ENCODE peak calls at places on chromosomes 2 and 18, in nine cellular contexts. C is body of pancreas, Q is gastrocnemius medialis, O is upper lobe of left lung, F is IMR-90, V is esophagus muscularis mucosa, Y is tibial nerve, U is A549, R is uterus. A is an unnamed sample.

GRCh38 chr2:159902722-159903121 is 104.7 kb upstream of the CD302 start:
- DNase-seq in Y (no peak), O (no peak), F (no peak), Q (no peak), C (no peak), U (no peak), R (no peak), V (no peak), A (peak)

GRCh38 chr2:31475692-31476091 is 61.1 kb upstream of the XDH start:
- DNase-seq in Q (no peak), R (no peak), O (no peak), Y (no peak), F (peak), C (no peak), V (no peak), U (no peak), A (no peak)

GRCh38 chr2:138180691-138181386 is 216.6 kb downstream of the HNMT start:
- DNase-seq in Y (no peak), R (no peak), V (no peak), U (no peak), F (no peak), C (no peak), Q (no peak), O (no peak), A (no peak)

GRCh38 chr2:8229546-8229986 is 452.3 kb upstream of the ID2 start:
- DNase-seq in V (peak), Y (peak), O (peak), Q (peak), F (peak), R (peak), U (peak), C (peak), A (peak)

GRCh38 chr2:119252186-119253113 is 28.8 kb downstream of the STEAP3 start:
- DNase-seq in O (no peak), V (no peak), U (peak), R (no peak), F (peak), Y (no peak), C (no peak), Q (peak), A (no peak)

GRCh38 chr2:219082332-219082958 is 21.7 kb upstream of the IHH start:
- DNase-seq in O (peak), U (no peak), V (no peak), R (no peak), F (no peak), Y (no peak), Q (no peak), C (peak), A (no peak)

GRCh38 chr18:75408554-75409506 is 18.7 kb downstream of the SMIM21 start:
- DNase-seq in C (peak), R (no peak), Q (no peak), F (peak), U (peak), Y (no peak), O (no peak), V (no peak), A (no peak)

GRCh38 chr2:8458461-8459459 is 223.1 kb upstream of the ID2 start:
- DNase-seq in U (no peak), Y (no peak), F (no peak), Q (no peak), O (no peak), C (no peak), R (no peak), V (no peak), A (no peak)

GRCh38 chr18:42113529-42114191 is 158.6 kb downstream of the PIK3C3 start:
- DNase-seq in U (no peak), V (no peak), C (no peak), Y (no peak), Q (no peak), F (peak), R (no peak), O (no peak), A (no peak)

GRCh38 chr2:178069551-178069950 is 3.0 kb downstream of the PDE11A start:
- DNase-seq in O (no peak), F (no peak), V (no peak), C (no peak), U (peak), R (no peak), Q (no peak), Y (no peak), A (no peak)

GRCh38 chr2:238024986-238025385 is 35.8 kb upstream of the SCLY start:
- DNase-seq in Q (no peak), C (no peak), O (no peak), V (no peak), R (no peak), Y (no peak), F (peak), U (no peak), A (peak)

GRCh38 chr2:136021406-136021805 is 36.0 kb upstream of the DARS1 start:
- DNase-seq in O (no peak), F (no peak), Q (no peak), Y (no peak), U (no peak), C (no peak), V (no peak), R (no peak), A (no peak)

GRCh38 chr2:174761837-174762236 is 2.4 kb downstream of the CHRNA1 start:
- DNase-seq in O (no peak), U (no peak), F (peak), Q (no peak), Y (no peak), C (no peak), R (no peak), V (no peak), A (no peak)

GRCh38 chr18:79173742-79174141 is 104.5 kb downstream of the ATP9B start:
- DNase-seq in V (no peak), U (no peak), F (no peak), O (no peak), R (no peak), C (no peak), Q (no peak), Y (no peak), A (no peak)

GRCh38 chr18:28511421-28511821 is 334.5 kb upstream of the CDH2 start:
- DNase-seq in U (no peak), V (no peak), O (no peak), R (no peak), Y (no peak), Q (no peak), C (no peak), F (peak), A (no peak)

GRCh38 chr2:39243469-39244123 is at the start of gene CDKL4:
- DNase-seq in Y (no peak), V (no peak), U (no peak), R (no peak), C (no peak), O (no peak), Q (no peak), F (no peak), A (no peak)

GRCh38 chr2:30235859-30236535 is 4.7 kb downstream of the LBH start:
- DNase-seq in Y (no peak), R (no peak), Q (no peak), U (no peak), V (no peak), F (no peak), C (no peak), O (no peak), A (no peak)

GRCh38 chr18:57559311-57559710 is 27.2 kb downstream of the FECH start:
- DNase-seq in C (no peak), Q (no peak), O (no peak), U (no peak), V (no peak), F (no peak), R (no peak), Y (no peak), A (no peak)

GRCh38 chr18:41501848-41502247 is 453.2 kb upstream of the PIK3C3 start:
- DNase-seq in Q (no peak), F (no peak), Y (no peak), O (no peak), V (no peak), R (no peak), U (no peak), C (no peak), A (no peak)

GRCh38 chr18:35938158-35938557 is 34.3 kb upstream of the RMP24 start:
- DNase-seq in R (no peak), V (peak), C (no peak), Q (no peak), O (no peak), Y (no peak), U (no peak), F (peak), A (no peak)

GRCh38 chr2:221420245-221420644 is 151.9 kb downstream of the EPHA4 start:
- DNase-seq in V (no peak), U (no peak), Y (no peak), F (no peak), O (no peak), R (no peak), Q (no peak), C (no peak), A (no peak)

GRCh38 chr2:113892004-113892740 is 2.3 kb downstream of the ACTR3 start:
- DNase-seq in O (no peak), R (no peak), V (no peak), Y (no peak), C (no peak), U (no peak), F (no peak), Q (no peak), A (no peak)

GRCh38 chr2:113891265-113891959 is 1.5 kb downstream of the ACTR3 start:
- DNase-seq in F (no peak), R (no peak), V (no peak), C (no peak), Q (no peak), O (no peak), Y (no peak), U (no peak), A (no peak)

GRCh38 chr2:113888641-113889470 is 1.0 kb upstream of the ACTR3 start:
- DNase-seq in U (no peak), O (no peak), R (no peak), C (no peak), V (no peak), F (no peak), Y (no peak), Q (no peak), A (peak)

GRCh38 chr2:113889471-113890252 is at the start of gene ACTR3:
- DNase-seq in Q (peak), O (peak), R (peak), F (peak), V (peak), U (peak), C (peak), Y (peak), A (peak)

DNA sequence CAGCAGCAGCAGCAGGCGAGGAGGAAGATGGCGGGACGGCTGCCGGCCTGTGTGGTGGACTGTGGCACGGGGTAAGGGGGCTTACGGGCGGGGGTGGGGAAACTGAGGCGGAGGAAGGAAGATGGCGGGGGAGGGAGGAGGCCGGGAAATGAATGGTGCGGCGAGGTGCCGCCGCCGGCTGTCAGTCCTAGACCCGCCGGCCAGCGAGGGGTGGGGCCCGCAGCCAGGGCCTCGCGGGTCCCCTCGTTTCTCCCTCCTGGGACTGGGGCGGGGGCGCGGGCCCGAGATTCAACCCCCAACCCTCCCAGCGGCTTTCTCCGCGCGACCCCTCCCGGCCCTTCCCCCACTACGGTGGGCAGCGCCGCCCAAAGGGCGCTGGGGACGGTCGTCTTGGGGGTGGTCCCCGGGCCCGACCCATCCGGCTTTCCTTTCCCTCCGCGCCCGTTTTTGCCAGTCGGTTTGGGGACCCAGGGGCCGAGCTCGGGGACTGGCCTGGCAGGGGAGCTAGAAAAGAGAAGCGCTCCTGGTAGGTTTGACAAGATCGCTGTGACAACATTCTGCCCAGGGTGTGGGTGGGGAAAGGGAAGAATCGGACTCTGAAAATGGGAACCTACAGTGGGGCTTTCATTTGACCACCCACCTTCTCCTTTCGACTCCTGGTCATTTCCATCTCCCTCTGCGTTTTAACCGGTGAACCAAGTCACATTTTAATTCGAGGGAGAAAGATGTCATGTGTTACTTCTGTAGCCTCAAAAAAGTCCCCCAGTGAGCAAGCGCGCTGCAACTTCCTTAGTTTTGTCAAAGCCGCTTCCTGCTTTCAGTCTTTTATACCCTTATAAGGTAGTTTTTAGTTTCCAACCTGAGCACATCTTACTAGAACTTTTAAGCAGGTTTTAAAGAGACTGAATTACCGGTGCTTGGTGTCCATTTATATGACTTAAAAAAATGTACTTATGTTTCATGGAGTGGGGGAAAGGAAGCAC is 655 bp downstream of the ACTR3 start:
- DNase-seq in Y (peak), Q (peak), R (peak), U (peak), V (no peak), C (peak), O (peak), F (peak), A (peak)
- TF ChIP-seq POLR2A in Y (peak), Q (peak), R (peak), U (no peak), V (no peak), C (peak), O (peak), F (peak), A (peak)

DNA sequence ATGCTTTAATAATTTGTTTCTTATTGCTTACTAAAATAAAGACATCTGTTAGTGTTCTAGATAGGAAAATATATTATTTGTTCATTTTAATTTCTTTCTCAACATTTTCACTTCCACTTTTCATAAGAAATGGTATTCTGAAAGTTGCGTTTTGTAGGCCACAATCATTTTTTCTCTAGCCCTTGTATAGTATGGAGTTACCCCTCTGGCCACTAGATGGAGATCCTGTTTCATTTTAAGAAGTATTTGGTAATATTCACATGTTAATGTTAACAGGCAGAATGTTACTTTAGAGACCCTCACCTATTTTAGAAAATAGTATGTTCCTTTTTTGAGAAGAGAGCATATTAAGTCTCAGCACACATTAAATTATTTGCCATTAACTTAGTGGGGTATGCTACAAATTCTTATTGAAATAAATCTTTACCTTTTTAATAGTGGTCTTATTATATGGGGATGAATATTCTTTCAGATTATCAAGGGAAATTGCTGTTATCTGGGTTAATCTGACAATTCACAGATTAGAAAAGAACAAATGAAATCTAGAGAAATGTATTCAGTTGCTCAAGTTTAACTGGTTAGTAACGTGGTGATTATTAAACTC is 73.9 kb upstream of the TTC27 start:
- DNase-seq in F (peak), Q (no peak), O (no peak), C (no peak), U (peak), V (no peak), Y (no peak), R (no peak), A (no peak)
- TF ChIP-seq CTCF in F (peak), Q (peak), O (peak), C (peak), U (peak), V (peak), Y (peak), R (peak), A (peak)

DNA sequence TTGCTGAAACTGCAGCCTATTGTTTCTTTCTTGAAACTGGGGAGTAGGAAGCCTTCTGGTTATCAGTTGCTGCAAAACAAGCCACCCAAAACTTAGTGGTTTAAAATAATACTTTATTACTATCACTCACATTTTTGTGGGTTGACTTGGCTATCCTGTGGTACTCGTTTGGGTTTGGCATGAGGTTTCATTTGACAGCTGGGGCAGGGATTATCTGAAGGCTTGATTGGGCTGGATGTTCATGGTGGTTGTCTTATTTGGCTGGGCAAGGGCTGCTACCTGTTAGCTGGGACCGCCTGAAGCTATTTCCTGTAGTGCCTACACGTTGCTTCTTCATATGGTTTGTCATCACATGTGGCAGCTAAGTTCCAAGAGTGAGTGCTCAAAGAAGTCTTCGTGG is 122.3 kb downstream of the PLCL1 start:
- DNase-seq in R (no peak), U (no peak), Y (no peak), Q (no peak), V (no peak), F (no peak), C (no peak), O (no peak), A (no peak)
- TF ChIP-seq POLR2A in R (no peak), U (no peak), Y (no peak), Q (no peak), V (no peak), F (no peak), C (no peak), O (no peak), A (no peak)

DNA sequence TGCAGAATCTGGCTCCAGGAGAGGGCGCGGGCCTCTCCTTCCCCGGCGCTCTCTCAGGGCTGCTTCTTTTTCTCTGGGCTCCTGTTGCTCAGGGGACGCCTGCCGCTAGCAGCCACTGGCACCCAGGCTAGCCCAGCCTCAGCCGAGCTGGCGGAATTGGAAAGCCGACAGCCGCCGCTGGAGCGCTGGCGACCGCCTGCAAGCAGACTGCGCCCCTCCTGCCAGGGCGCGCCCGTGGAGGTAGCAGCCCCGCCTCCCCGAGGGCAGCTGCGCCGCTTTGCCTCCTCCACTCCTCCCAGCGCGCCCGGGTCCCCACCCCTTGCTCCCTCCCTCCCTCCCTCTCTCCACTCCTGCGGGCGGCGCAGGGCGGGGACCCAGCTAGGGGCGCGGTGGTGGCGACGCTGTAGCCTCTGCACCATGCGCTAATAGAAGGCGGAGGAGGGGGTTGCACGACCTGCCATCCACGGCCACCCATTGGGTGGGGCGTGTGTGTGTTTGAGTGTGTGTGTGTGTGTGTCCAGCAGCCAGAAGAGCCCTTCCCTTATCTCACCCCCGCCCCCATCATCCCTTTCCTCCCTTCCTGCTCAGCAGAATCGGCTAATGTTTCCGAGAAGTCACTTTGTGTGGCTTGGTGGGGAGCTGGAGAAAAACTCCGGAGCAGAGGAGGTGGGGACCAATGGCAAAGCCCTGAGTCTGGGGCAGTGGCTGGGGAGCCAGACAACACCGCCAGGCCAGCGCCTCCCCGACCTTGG is at the start of gene SCN9A:
- DNase-seq in V (no peak), Q (peak), U (peak), F (peak), Y (peak), R (peak), C (peak), O (peak), A (peak)
- TF ChIP-seq CTCF in V (no peak), Q (no peak), U (no peak), F (no peak), Y (no peak), R (no peak), C (no peak), O (no peak), A (no peak)

GRCh38 chr2:44167908-44168683 is 579 bp upstream of the PPM1B start:
- DNase-seq in V (peak), Y (peak), U (peak), R (peak), F (peak), O (peak), C (peak), Q (peak), A (peak)
- TF ChIP-seq POLR2A in V (peak), Y (peak), U (no peak), R (peak), F (peak), O (peak), C (peak), Q (peak), A (no peak)

GRCh38 chr2:187051350-187051749 is 202.4 kb upstream of the ZSWIM2 start:
- DNase-seq in Q (no peak), F (no peak), V (no peak), O (no peak), R (no peak), U (no peak), C (no peak), Y (no peak), A (no peak)

GRCh38 chr2:187055463-187055862 is 206.5 kb upstream of the ZSWIM2 start:
- DNase-seq in F (no peak), R (no peak), V (no peak), U (no peak), O (no peak), Q (peak), C (no peak), Y (no peak), A (no peak)

GRCh38 chr2:187056416-187057333 is 207.7 kb upstream of the ZSWIM2 start:
- DNase-seq in Q (no peak), R (no peak), U (no peak), F (no peak), Y (no peak), C (no peak), O (no peak), V (no peak), A (no peak)

GRCh38 chr2:187057466-187057865 is 208.5 kb upstream of the ZSWIM2 start:
- DNase-seq in U (no peak), F (no peak), R (no peak), O (no peak), Y (no peak), C (no peak), Q (no peak), V (no peak), A (no peak)

GRCh38 chr2:187054501-187055319 is 205.7 kb upstream of the ZSWIM2 start:
- DNase-seq in F (no peak), O (no peak), V (no peak), Q (no peak), C (no peak), Y (no peak), R (no peak), U (no peak), A (no peak)
- TF ChIP-seq CTCF in F (no peak), O (no peak), V (no peak), Q (no peak), C (no peak), Y (no peak), R (no peak), U (no peak), A (no peak)